ENCODE peak calls at places on chromosomes 16 and 17, in seven cellular contexts. E is heart right ventricle, K is right lobe of liver, L is GM23338, I is nephron progenitor cell, J is lung, C is fibroblast of lung. Q is an unnamed sample.

GRCh38 chr17:2990396-2990795 is 73.0 kb downstream of the OR1D5 start:
- DNase-seq in E (no peak), K (no peak), L (no peak), I (no peak), J (no peak), C (no peak), Q (peak; percentile 78)

GRCh38 chr16:83952587-83952939 is 477 bp upstream of the OSGIN1 start:
- DNase-seq in E (no peak), K (peak; percentile 73), L (no peak), I (no peak), J (peak; percentile 60), C (peak; percentile 72), Q (no peak)

GRCh38 chr17:41382396-41382795 is 290 bp upstream of the KRT34 start:
- DNase-seq in E (no peak), K (no peak), L (no peak), I (no peak), J (no peak), C (no peak), Q (no peak)

GRCh38 chr17:82301916-82302497 is 15.4 kb downstream of the CD7 start:
- DNase-seq in E (no peak), K (peak; percentile 34), L (no peak), I (no peak), J (no peak), C (no peak), Q (no peak)

GRCh38 chr17:65660947-65661346 is 99.5 kb upstream of the AXIN2 start:
- DNase-seq in E (no peak), K (no peak), L (no peak), I (no peak), J (no peak), C (peak; percentile 57), Q (no peak)

GRCh38 chr17:41678907-41679739 is 9.6 kb upstream of the EIF1 start:
- DNase-seq in E (no peak), K (no peak), L (no peak), I (no peak), J (peak; percentile 65), C (peak; percentile 79), Q (no peak)

GRCh38 chr16:57802635-57803412 is 533 bp upstream of the KIFC3 start:
- DNase-seq in E (peak; percentile 30), K (no peak), L (peak; percentile 54), I (peak; percentile 28), J (no peak), C (peak; percentile 61), Q (no peak)

GRCh38 chr16:1428511-1428910 is 2.4 kb upstream of the PERCC1 start:
- DNase-seq in E (peak; percentile 56), K (peak; percentile 45), L (peak; percentile 81), I (peak; percentile 51), J (no peak), C (peak; percentile 10), Q (no peak)

GRCh38 chr17:2266045-2266864 is 37.3 kb downstream of the SMG6 start:
- DNase-seq in E (no peak), K (no peak), L (no peak), I (no peak), J (peak; percentile 31), C (no peak), Q (no peak)

GRCh38 chr17:67558740-67559380 is 158.9 kb upstream of the NOL11 start:
- DNase-seq in E (no peak), K (no peak), L (no peak), I (no peak), J (no peak), C (no peak), Q (no peak)

GRCh38 chr16:19118938-19119431 is 5.2 kb downstream of the ITPRIPL2 start:
- DNase-seq in E (no peak), K (no peak), L (no peak), I (no peak), J (peak; percentile 52), C (peak; percentile 95), Q (no peak)

GRCh38 chr17:50182783-50183438 is 17.1 kb downstream of the SGCA start:
- DNase-seq in E (no peak), K (no peak), L (no peak), I (no peak), J (no peak), C (peak; percentile 55), Q (no peak)

GRCh38 chr16:69564845-69565610 is 738 bp upstream of the NFAT5 start:
- DNase-seq in E (no peak), K (no peak), L (peak; percentile 12), I (no peak), J (no peak), C (peak; percentile 13), Q (no peak)

GRCh38 chr17:65220732-65221131 is 83.6 kb downstream of the RGS9 start:
- DNase-seq in E (no peak), K (no peak), L (no peak), I (no peak), J (no peak), C (peak; percentile 45), Q (no peak)

GRCh38 chr16:30697264-30698138 is 1.5 kb upstream of the SRCAP start:
- DNase-seq in E (no peak), K (peak; percentile 99), L (peak; percentile 98), I (no peak), J (no peak), C (peak; percentile 9), Q (no peak)

GRCh38 chr17:19464033-19465026 is 53.3 kb downstream of the RNF112 start:
- DNase-seq in E (no peak), K (no peak), L (no peak), I (no peak), J (no peak), C (peak; percentile 31), Q (no peak)

DNA sequence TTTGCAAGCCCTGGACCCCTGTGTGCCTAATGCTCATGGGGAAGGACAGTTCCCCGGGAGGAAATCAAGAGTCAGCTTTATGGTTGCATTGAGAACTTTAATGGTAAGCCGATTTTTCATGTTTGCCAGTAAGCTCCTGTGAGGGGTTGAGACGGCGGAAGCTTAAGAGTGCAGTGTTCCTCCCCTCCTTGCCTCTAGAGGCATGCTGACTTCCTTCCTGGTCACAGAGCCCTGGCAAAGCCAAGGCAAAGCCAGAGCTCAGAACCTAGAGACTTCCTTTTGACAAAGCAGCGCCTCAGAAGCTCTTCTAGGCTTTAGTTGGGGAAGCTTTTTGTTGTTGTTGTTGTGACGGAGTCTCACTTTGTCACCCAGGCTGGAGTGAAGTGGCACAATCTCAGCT is 2.7 kb upstream of the HEATR9 start:
- DNase-seq in E (no peak), K (no peak), L (peak; percentile 70), I (no peak), J (no peak), C (no peak), Q (no peak)
- TF ChIP-seq CTCF in E (no peak), K (no peak), L (peak; percentile 11), I (no peak), J (no peak), C (no peak), Q (no peak)

GRCh38 chr17:47844814-47845453 is 3.9 kb upstream of the SCRN2 start:
- DNase-seq in E (no peak), K (no peak), L (peak; percentile 57), I (no peak), J (no peak), C (no peak), Q (no peak)
- TF ChIP-seq CTCF in E (no peak), K (peak; percentile 22), L (peak; percentile 21), I (peak; percentile 39), J (no peak), C (peak; percentile 24), Q (no peak)

GRCh38 chr16:75244225-75244792 is 7.1 kb downstream of the BCAR1 start:
- DNase-seq in E (peak; percentile 52), K (peak; percentile 44), L (no peak), I (no peak), J (peak; percentile 56), C (peak; percentile 83), Q (no peak)
- TF ChIP-seq CTCF in E (peak; percentile 8), K (no peak), L (peak; percentile 8), I (no peak), J (no peak), C (no peak), Q (no peak)

GRCh38 chr17:76453431-76453743 is 435 bp upstream of the UBE2O start:
- DNase-seq in E (no peak), K (no peak), L (no peak), I (no peak), J (no peak), C (no peak), Q (no peak)

GRCh38 chr17:76449126-76449525 is 3.8 kb downstream of the UBE2O start:
- DNase-seq in E (no peak), K (no peak), L (no peak), I (no peak), J (no peak), C (peak; percentile 26), Q (no peak)

GRCh38 chr17:76451480-76451879 is 1.5 kb downstream of the UBE2O start:
- DNase-seq in E (no peak), K (no peak), L (no peak), I (no peak), J (no peak), C (no peak), Q (no peak)

GRCh38 chr17:76452102-76452645 is 778 bp downstream of the UBE2O start:
- DNase-seq in E (no peak), K (no peak), L (no peak), I (peak; percentile 29), J (no peak), C (no peak), Q (no peak)

DNA sequence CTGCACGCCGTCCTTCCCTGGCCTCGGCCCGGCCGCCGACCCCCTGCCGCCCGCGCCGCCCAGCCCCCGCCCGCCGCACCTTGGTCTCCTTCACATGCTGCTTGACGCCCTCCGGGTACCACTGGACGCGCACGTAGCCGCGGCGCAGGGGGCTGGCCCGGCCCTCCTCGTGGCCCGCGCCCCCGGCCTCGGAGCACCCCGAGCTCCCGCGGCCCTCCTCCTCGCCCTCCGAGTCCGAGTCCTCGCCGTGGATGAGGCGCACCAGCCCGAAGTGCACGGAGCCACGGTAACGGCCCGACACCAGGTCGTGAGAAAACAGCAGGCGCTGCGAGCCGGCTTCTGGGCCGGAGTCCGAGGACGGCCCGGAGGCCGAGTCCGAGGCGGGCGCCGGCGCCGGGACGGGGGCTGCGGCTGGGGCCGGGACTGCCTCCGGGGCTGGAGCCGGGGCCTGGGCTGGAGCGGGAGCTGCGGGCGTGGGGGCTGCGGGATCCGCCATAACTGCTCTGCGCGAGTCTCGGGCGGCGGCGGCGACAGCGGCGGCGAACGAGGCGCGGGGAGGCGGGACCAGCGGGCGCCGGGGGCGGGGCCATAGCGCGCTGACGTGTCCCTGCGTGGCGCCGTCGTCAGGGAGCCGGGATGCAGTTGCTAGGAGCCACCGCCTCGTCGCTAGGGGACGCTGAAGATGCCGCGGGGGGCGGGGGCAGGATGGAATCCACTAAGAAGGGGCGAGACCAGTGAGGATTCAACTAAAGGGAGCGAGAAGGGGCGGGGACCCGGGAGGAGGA is at the start of gene UBE2O:
- DNase-seq in E (peak; percentile 91), K (peak; percentile 90), L (peak; percentile 99), I (peak; percentile 94), J (peak; percentile 86), C (peak; percentile 82), Q (peak; percentile 95)
- TF ChIP-seq CTCF in E (peak; percentile 64), K (no peak), L (peak; percentile 65), I (no peak), J (peak; percentile 20), C (peak; percentile 36), Q (peak; percentile 15)

Q was measured in esophagus muscularis mucosa.